ENCODE peak calls at places on chromosomes 13 and 19, in five cellular contexts. O is IMR-90, H is mesendoderm, Y is H1, U is trophoblast cell. I is an unnamed sample.

GRCh38 chr19:46016426-46017094 is 6.3 kb downstream of the PGLYRP1 start:
- DNase-seq in O (peak; percentile 68), H (peak; percentile 85), Y (no peak), U (peak; percentile 90), I (peak; percentile 81)

GRCh38 chr13:29548722-29549446 is 46.6 kb downstream of the SLC7A1 start:
- DNase-seq in O (peak; percentile 39), H (peak; percentile 89), Y (no peak), U (peak; percentile 67), I (no peak)

GRCh38 chr19:57667220-57667619 is 1.5 kb upstream of the ZSCAN4 start:
- DNase-seq in O (no peak), H (no peak), Y (no peak), U (no peak), I (no peak)

GRCh38 chr19:12156254-12157058 is at the start of gene ZNF625:
- DNase-seq in O (peak; percentile 87), H (peak; percentile 98), Y (peak; percentile 85), U (peak; percentile 89), I (peak; percentile 86)

GRCh38 chr13:27824121-27824520 is 31.8 kb downstream of the GSX1 start:
- DNase-seq in O (no peak), H (no peak), Y (no peak), U (no peak), I (no peak)

GRCh38 chr19:10251792-10252694 is at the start of gene MRPL4:
- DNase-seq in O (peak; percentile 99), H (peak; percentile 100), Y (peak; percentile 85), U (peak; percentile 99), I (peak; percentile 97)

GRCh38 chr13:96984061-96984508 is 10.2 kb downstream of the OXGR1 start:
- DNase-seq in O (no peak), H (peak; percentile 68), Y (no peak), U (peak; percentile 96), I (no peak)

GRCh38 chr13:100890645-100891044 is 216.1 kb upstream of the TMTC4 start:
- DNase-seq in O (no peak), H (no peak), Y (no peak), U (no peak), I (no peak)

GRCh38 chr19:29325241-29325975 is 112.5 kb upstream of the UQCRFS1 start:
- DNase-seq in O (no peak), H (no peak), Y (no peak), U (no peak), I (no peak)

GRCh38 chr19:42563352-42564210 is 31.1 kb downstream of the CEACAM8 start:
- DNase-seq in O (peak; percentile 39), H (peak; percentile 76), Y (no peak), U (peak; percentile 68), I (peak; percentile 20)

GRCh38 chr13:41588899-41589298 is 131.5 kb downstream of the RGCC start:
- DNase-seq in O (peak; percentile 97), H (peak; percentile 23), Y (no peak), U (no peak), I (no peak)

GRCh38 chr19:35484637-35485036 is 5.6 kb downstream of the KRTDAP start:
- DNase-seq in O (no peak), H (peak; percentile 51), Y (no peak), U (no peak), I (no peak)

GRCh38 chr19:9296336-9296735 is 13.3 kb downstream of the ZNF699 start:
- DNase-seq in O (no peak), H (peak; percentile 70), Y (no peak), U (peak; percentile 43), I (no peak)

GRCh38 chr19:50952890-50953289 is at the start of gene KLK5:
- DNase-seq in O (no peak), H (peak; percentile 45), Y (no peak), U (no peak), I (no peak)

GRCh38 chr19:16367269-16367683 is 42.6 kb downstream of the KLF2 start:
- DNase-seq in O (no peak), H (no peak), Y (no peak), U (no peak), I (no peak)

GRCh38 chr13:76292726-76293125 is 593.5 kb downstream of the KCTD12 start:
- DNase-seq in O (no peak), H (no peak), Y (no peak), U (peak; percentile 82), I (no peak)

GRCh38 chr13:23752111-23753001 is 136.8 kb downstream of the MIPEP start:
- DNase-seq in O (peak; percentile 56), H (no peak), Y (no peak), U (no peak), I (no peak)

GRCh38 chr13:108268713-108269112 is 805 bp upstream of the TNFSF13B start:
- DNase-seq in O (no peak), H (no peak), Y (no peak), U (no peak), I (no peak)

GRCh38 chr19:35106291-35106583 is 9.4 kb upstream of the FXYD3 start:
- DNase-seq in O (no peak), H (no peak), Y (no peak), U (no peak), I (no peak)

GRCh38 chr13:75685239-75685697 is 49.1 kb downstream of the LMO7 start:
- DNase-seq in O (peak; percentile 91), H (peak; percentile 84), Y (peak; percentile 39), U (peak; percentile 88), I (peak; percentile 6)

GRCh38 chr13:30115257-30115600 is 192.1 kb downstream of the KATNAL1 start:
- DNase-seq in O (no peak), H (no peak), Y (no peak), U (no peak), I (no peak)

GRCh38 chr19:19280561-19280960 is 7.5 kb upstream of the TM6SF2 start:
- DNase-seq in O (peak; percentile 5), H (no peak), Y (no peak), U (no peak), I (no peak)

GRCh38 chr19:558770-559439 is 13.5 kb upstream of the BSG start:
- DNase-seq in O (peak; percentile 14), H (peak; percentile 60), Y (no peak), U (no peak), I (no peak)

GRCh38 chr13:69199664-69200063 is 908.0 kb upstream of the ATXN8OS start:
- DNase-seq in O (no peak), H (peak; percentile 81), Y (no peak), U (no peak), I (peak; percentile 48)

GRCh38 chr19:29263305-29264080 is 50.5 kb upstream of the UQCRFS1 start:
- DNase-seq in O (peak; percentile 17), H (peak; percentile 74), Y (no peak), U (peak; percentile 96), I (peak; percentile 62)

GRCh38 chr13:51761638-51762350 is 42.2 kb downstream of the DHRS12 start:
- DNase-seq in O (peak; percentile 59), H (no peak), Y (no peak), U (no peak), I (no peak)

GRCh38 chr13:83184819-83185218 is 697.5 kb downstream of the SLITRK1 start:
- DNase-seq in O (peak; percentile 79), H (no peak), Y (no peak), U (peak; percentile 19), I (no peak)

GRCh38 chr19:7520131-7521051 is 2.0 kb upstream of the MCOLN1 start:
- DNase-seq in O (no peak), H (no peak), Y (no peak), U (no peak), I (no peak)

GRCh38 chr13:36414461-36414860 is 17.8 kb upstream of the CCNA1 start:
- DNase-seq in O (no peak), H (peak; percentile 78), Y (no peak), U (no peak), I (no peak)

GRCh38 chr13:109810761-109811510 is 24.6 kb upstream of the IRS2 start:
- DNase-seq in O (no peak), H (no peak), Y (no peak), U (no peak), I (no peak)

GRCh38 chr19:39514840-39515550 is at the start of gene SELENOV:
- DNase-seq in O (no peak), H (peak; percentile 84), Y (no peak), U (no peak), I (no peak)
- H3K18ac ChIP-seq in O (no peak within 1 kb of the TSS), H (peak within 1 kb of the TSS; percentile 60), Y (peak within 1 kb of the TSS; percentile 88), U (peak within 1 kb of the TSS; percentile 95), I (peak within 1 kb of the TSS; percentile 93)

GRCh38 chr19:52669586-52669985 is 31.4 kb upstream of the ZNF83 start:
- DNase-seq in O (no peak), H (no peak), Y (no peak), U (no peak), I (no peak)

GRCh38 chr19:52665529-52665928 is 27.4 kb upstream of the ZNF83 start:
- DNase-seq in O (peak; percentile 39), H (no peak), Y (no peak), U (peak; percentile 41), I (no peak)

GRCh38 chr19:52670046-52670445 is 31.9 kb upstream of the ZNF83 start:
- DNase-seq in O (no peak), H (peak; percentile 37), Y (no peak), U (peak; percentile 82), I (no peak)

GRCh38 chr19:52665047-52665446 is 26.9 kb upstream of the ZNF83 start:
- DNase-seq in O (no peak), H (no peak), Y (no peak), U (no peak), I (no peak)

DNA sequence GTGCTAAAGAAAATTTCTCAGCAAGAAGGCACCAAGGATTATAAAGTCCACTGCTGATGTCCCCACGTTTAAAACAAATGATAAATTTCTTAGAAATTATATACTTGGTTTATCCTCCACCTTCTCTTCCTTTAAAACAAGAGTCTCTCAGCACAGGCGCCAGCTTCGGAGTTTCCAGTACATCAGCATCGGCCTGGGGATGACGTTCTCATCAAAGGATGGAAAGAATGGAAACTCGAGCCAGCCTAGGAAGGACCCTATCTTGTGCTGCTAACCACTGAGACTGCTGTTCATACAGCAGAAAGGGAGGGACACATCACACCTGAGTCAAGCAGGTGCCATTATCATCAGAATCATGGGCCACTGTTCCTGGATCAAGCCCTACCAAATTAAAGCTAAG is 29.8 kb upstream of the ZNF83 start:
- DNase-seq in O (no peak), H (no peak), Y (no peak), U (peak; percentile 69), I (no peak)
- H3K4me2 ChIP-seq in O (no peak overlapping the region), H (no peak overlapping the region), Y (peak overlapping the region; percentile 20), U (no peak overlapping the region), I (no peak overlapping the region)

GRCh38 chr19:33622809-33623511 is 1.2 kb downstream of the CHST8 start:
- DNase-seq in O (no peak), H (peak; percentile 19), Y (no peak), U (no peak), I (peak; percentile 21)
- H3K4me3 ChIP-seq in O (no peak overlapping the region), H (no peak overlapping the region), Y (peak overlapping the region; percentile 49), U (peak overlapping the region; percentile 1), I (peak overlapping the region; percentile 84)

DNA sequence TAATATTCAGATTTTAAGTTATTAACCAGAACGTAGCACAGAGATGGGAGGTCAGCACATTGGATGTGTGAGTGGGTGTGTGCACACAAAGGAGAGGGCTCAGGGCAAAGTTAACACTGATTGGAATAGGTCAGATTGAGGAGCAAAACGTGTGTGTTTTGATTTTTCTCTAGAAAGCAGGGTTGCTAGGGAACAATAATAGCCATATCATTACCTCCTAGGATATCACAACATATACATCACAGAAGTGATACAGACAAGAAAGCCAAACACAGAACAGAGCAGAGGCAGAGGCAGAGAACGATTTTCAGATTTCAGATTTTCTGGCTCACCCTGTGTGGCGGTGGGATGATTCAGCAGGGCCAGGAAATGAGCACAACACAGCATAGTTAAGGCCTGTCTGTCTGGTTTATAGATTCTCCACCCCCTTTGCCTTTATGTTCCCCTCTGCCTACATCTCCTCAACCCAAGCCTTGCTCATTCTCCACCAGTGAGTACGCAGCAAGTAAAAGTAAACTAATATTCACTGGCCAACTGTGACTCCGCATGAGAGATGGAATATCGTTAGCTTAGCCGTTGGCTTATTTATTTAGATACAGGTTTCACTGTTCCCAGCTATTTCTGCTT is 182.6 kb upstream of the TSC22D1 start:
- DNase-seq in O (peak; percentile 98), H (no peak), Y (no peak), U (peak; percentile 84), I (no peak)
- H3K18ac ChIP-seq in O (peak overlapping the region; percentile 90), H (no peak overlapping the region), Y (no peak overlapping the region), U (no peak overlapping the region), I (no peak overlapping the region)